ENCODE peak calls at places on chromosomes 1 and 21, in eight cellular contexts. One of them, this sample, is unnamed.

GRCh38 chr1:183989078-183989577 is 48.4 kb downstream of the COLGALT2 start:
- DNase-seq in retinal pigment epithelial cell: no peak
- DNase-seq in cardiac muscle cell: no peak
- DNase-seq in hepatocyte: peak; percentile 12
- DNase-seq in MM.1S: no peak
- DNase-seq in choroid plexus epithelial cell: peak; percentile 77
- DNase-seq in fibroblast of lung: peak; percentile 43
- DNase-seq in HL-60: no peak
- DNase-seq in this sample: peak; percentile 72

GRCh38 chr1:153542956-153543737 is 2.4 kb upstream of the S100A5 start:
- DNase-seq in retinal pigment epithelial cell: no peak
- DNase-seq in cardiac muscle cell: no peak
- DNase-seq in hepatocyte: no peak
- DNase-seq in MM.1S: no peak
- DNase-seq in choroid plexus epithelial cell: no peak
- DNase-seq in fibroblast of lung: no peak
- DNase-seq in HL-60: no peak
- DNase-seq in this sample: no peak

GRCh38 chr1:1157426-1157913 is 16.2 kb upstream of the TTLL10 start:
- DNase-seq in retinal pigment epithelial cell: peak; percentile 61
- DNase-seq in cardiac muscle cell: peak; percentile 77
- DNase-seq in hepatocyte: peak; percentile 93
- DNase-seq in MM.1S: no peak
- DNase-seq in choroid plexus epithelial cell: peak; percentile 88
- DNase-seq in fibroblast of lung: peak; percentile 87
- DNase-seq in HL-60: peak; percentile 66
- DNase-seq in this sample: peak; percentile 90

GRCh38 chr1:101259744-101260148 is 22.9 kb downstream of the S1PR1 start:
- DNase-seq in retinal pigment epithelial cell: peak; percentile 58
- DNase-seq in cardiac muscle cell: no peak
- DNase-seq in hepatocyte: no peak
- DNase-seq in MM.1S: no peak
- DNase-seq in choroid plexus epithelial cell: peak; percentile 90
- DNase-seq in fibroblast of lung: peak; percentile 71
- DNase-seq in HL-60: no peak
- DNase-seq in this sample: peak; percentile 90

GRCh38 chr1:204714861-204715511 is 29.4 kb upstream of the LRRN2 start:
- DNase-seq in retinal pigment epithelial cell: no peak
- DNase-seq in cardiac muscle cell: peak; percentile 41
- DNase-seq in hepatocyte: no peak
- DNase-seq in MM.1S: peak; percentile 25
- DNase-seq in choroid plexus epithelial cell: peak; percentile 3
- DNase-seq in fibroblast of lung: no peak
- DNase-seq in HL-60: no peak
- DNase-seq in this sample: no peak

GRCh38 chr1:41379741-41380130 is 18.5 kb downstream of the FOXO6 start:
- DNase-seq in retinal pigment epithelial cell: no peak
- DNase-seq in cardiac muscle cell: no peak
- DNase-seq in hepatocyte: no peak
- DNase-seq in MM.1S: no peak
- DNase-seq in choroid plexus epithelial cell: no peak
- DNase-seq in fibroblast of lung: no peak
- DNase-seq in HL-60: peak; percentile 53
- DNase-seq in this sample: no peak

GRCh38 chr1:196660912-196661311 is 9.1 kb downstream of the CFH start:
- DNase-seq in retinal pigment epithelial cell: no peak
- DNase-seq in cardiac muscle cell: peak; percentile 57
- DNase-seq in hepatocyte: peak; percentile 49
- DNase-seq in MM.1S: peak; percentile 41
- DNase-seq in choroid plexus epithelial cell: peak; percentile 63
- DNase-seq in fibroblast of lung: peak; percentile 60
- DNase-seq in HL-60: no peak
- DNase-seq in this sample: peak; percentile 60

GRCh38 chr1:154478639-154479038 is 23.4 kb upstream of the TDRD10 start:
- DNase-seq in retinal pigment epithelial cell: no peak
- DNase-seq in cardiac muscle cell: no peak
- DNase-seq in hepatocyte: peak; percentile 37
- DNase-seq in MM.1S: peak; percentile 82
- DNase-seq in choroid plexus epithelial cell: peak; percentile 49
- DNase-seq in fibroblast of lung: peak; percentile 19
- DNase-seq in HL-60: peak; percentile 82
- DNase-seq in this sample: peak; percentile 62

GRCh38 chr1:93773049-93773838 is 91.6 kb upstream of the BCAR3 start:
- DNase-seq in retinal pigment epithelial cell: no peak
- DNase-seq in cardiac muscle cell: no peak
- DNase-seq in hepatocyte: no peak
- DNase-seq in MM.1S: no peak
- DNase-seq in choroid plexus epithelial cell: no peak
- DNase-seq in fibroblast of lung: no peak
- DNase-seq in HL-60: no peak
- DNase-seq in this sample: no peak

GRCh38 chr21:45351061-45351460 is 53.9 kb upstream of the COL18A1 start:
- DNase-seq in retinal pigment epithelial cell: no peak
- DNase-seq in cardiac muscle cell: no peak
- DNase-seq in hepatocyte: no peak
- DNase-seq in MM.1S: no peak
- DNase-seq in choroid plexus epithelial cell: no peak
- DNase-seq in fibroblast of lung: no peak
- DNase-seq in HL-60: no peak
- DNase-seq in this sample: no peak

GRCh38 chr1:5856246-5856815 is 135.9 kb downstream of the NPHP4 start:
- DNase-seq in retinal pigment epithelial cell: no peak
- DNase-seq in cardiac muscle cell: no peak
- DNase-seq in hepatocyte: no peak
- DNase-seq in MM.1S: no peak
- DNase-seq in choroid plexus epithelial cell: peak; percentile 63
- DNase-seq in fibroblast of lung: no peak
- DNase-seq in HL-60: no peak
- DNase-seq in this sample: peak; percentile 33

GRCh38 chr21:34113842-34114241 is 40.5 kb downstream of the MRPS6 start:
- DNase-seq in retinal pigment epithelial cell: no peak
- DNase-seq in cardiac muscle cell: no peak
- DNase-seq in hepatocyte: no peak
- DNase-seq in MM.1S: no peak
- DNase-seq in choroid plexus epithelial cell: no peak
- DNase-seq in fibroblast of lung: no peak
- DNase-seq in HL-60: no peak
- DNase-seq in this sample: no peak

GRCh38 chr1:43651922-43652321 is 2.0 kb downstream of the KDM4A start:
- DNase-seq in retinal pigment epithelial cell: no peak
- DNase-seq in cardiac muscle cell: no peak
- DNase-seq in hepatocyte: no peak
- DNase-seq in MM.1S: peak; percentile 23
- DNase-seq in choroid plexus epithelial cell: no peak
- DNase-seq in fibroblast of lung: no peak
- DNase-seq in HL-60: no peak
- DNase-seq in this sample: no peak

GRCh38 chr1:153749408-153750005 is 21.7 kb downstream of the INTS3 start:
- DNase-seq in retinal pigment epithelial cell: no peak
- DNase-seq in cardiac muscle cell: peak; percentile 85
- DNase-seq in hepatocyte: peak; percentile 91
- DNase-seq in MM.1S: peak; percentile 86
- DNase-seq in choroid plexus epithelial cell: peak; percentile 90
- DNase-seq in fibroblast of lung: peak; percentile 83
- DNase-seq in HL-60: peak; percentile 88
- DNase-seq in this sample: peak; percentile 88

GRCh38 chr1:113282011-113282896 is 108.1 kb upstream of the MAGI3 start:
- DNase-seq in retinal pigment epithelial cell: no peak
- DNase-seq in cardiac muscle cell: no peak
- DNase-seq in hepatocyte: no peak
- DNase-seq in MM.1S: no peak
- DNase-seq in choroid plexus epithelial cell: no peak
- DNase-seq in fibroblast of lung: no peak
- DNase-seq in HL-60: no peak
- DNase-seq in this sample: no peak

GRCh38 chr1:17510138-17510537 is 29.4 kb upstream of the ARHGEF10L start:
- DNase-seq in retinal pigment epithelial cell: no peak
- DNase-seq in cardiac muscle cell: no peak
- DNase-seq in hepatocyte: no peak
- DNase-seq in MM.1S: no peak
- DNase-seq in choroid plexus epithelial cell: no peak
- DNase-seq in fibroblast of lung: no peak
- DNase-seq in HL-60: no peak
- DNase-seq in this sample: no peak

GRCh38 chr1:178418284-178418955 is 78.3 kb downstream of the CLEC20A start:
- DNase-seq in retinal pigment epithelial cell: no peak
- DNase-seq in cardiac muscle cell: no peak
- DNase-seq in hepatocyte: no peak
- DNase-seq in MM.1S: peak; percentile 46
- DNase-seq in choroid plexus epithelial cell: no peak
- DNase-seq in fibroblast of lung: no peak
- DNase-seq in HL-60: no peak
- DNase-seq in this sample: no peak

GRCh38 chr1:15066191-15066590 is 87.4 kb upstream of the TMEM51 start:
- DNase-seq in retinal pigment epithelial cell: no peak
- DNase-seq in cardiac muscle cell: no peak
- DNase-seq in hepatocyte: no peak
- DNase-seq in MM.1S: no peak
- DNase-seq in choroid plexus epithelial cell: no peak
- DNase-seq in fibroblast of lung: no peak
- DNase-seq in HL-60: no peak
- DNase-seq in this sample: no peak

DNA sequence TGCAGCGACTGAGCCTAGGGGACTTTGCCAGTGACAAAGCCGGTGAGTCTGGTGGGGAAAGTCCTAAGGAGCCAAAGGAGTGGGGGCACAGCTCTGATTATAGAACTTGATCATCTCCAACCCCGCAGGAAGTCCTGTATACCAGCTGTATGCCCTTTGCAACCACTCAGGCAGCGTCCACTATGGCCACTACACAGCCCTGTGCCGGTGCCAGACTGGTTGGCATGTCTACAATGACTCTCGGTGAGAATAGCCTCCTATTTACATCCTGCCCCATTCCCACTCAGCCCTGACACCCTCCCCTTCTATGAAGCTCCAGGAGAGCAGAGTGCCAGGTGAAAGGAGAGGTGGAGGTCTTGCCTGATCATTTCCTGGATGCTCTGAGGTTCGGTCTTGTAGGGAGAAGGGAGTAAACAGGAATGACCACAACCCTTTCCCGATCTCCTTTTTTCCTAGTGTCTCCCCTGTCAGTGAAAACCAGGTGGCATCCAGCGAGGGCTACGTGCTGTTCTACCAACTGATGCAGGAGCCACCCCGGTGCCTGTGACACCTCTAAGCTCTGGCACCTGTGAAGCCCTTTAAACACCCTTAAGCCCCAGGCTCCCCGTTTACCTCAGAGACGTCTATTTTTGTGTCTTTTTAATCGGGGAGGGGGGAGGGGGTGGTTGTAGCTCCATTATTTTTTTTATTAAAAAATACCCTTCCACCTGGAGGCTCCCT is 1.2 kb upstream of the PPOX start:
- DNase-seq in retinal pigment epithelial cell: no peak
- DNase-seq in cardiac muscle cell: no peak
- DNase-seq in hepatocyte: no peak
- DNase-seq in MM.1S: no peak
- DNase-seq in choroid plexus epithelial cell: no peak
- DNase-seq in fibroblast of lung: no peak
- DNase-seq in HL-60: no peak
- DNase-seq in this sample: no peak
- H3K4me3 ChIP-seq in retinal pigment epithelial cell: peak overlapping the region; percentile 81
- H3K4me3 ChIP-seq in cardiac muscle cell: peak overlapping the region; percentile 60
- H3K4me3 ChIP-seq in hepatocyte: peak overlapping the region; percentile 23
- H3K4me3 ChIP-seq in MM.1S: peak overlapping the region; percentile 82
- H3K4me3 ChIP-seq in choroid plexus epithelial cell: peak overlapping the region; percentile 84
- H3K4me3 ChIP-seq in fibroblast of lung: peak overlapping the region; percentile 88
- H3K4me3 ChIP-seq in HL-60: peak overlapping the region; percentile 77
- H3K4me3 ChIP-seq in this sample: peak overlapping the region; percentile 87

GRCh38 chr1:48109390-48110009 is 112.3 kb upstream of the TRABD2B start:
- DNase-seq in retinal pigment epithelial cell: no peak
- DNase-seq in cardiac muscle cell: peak; percentile 71
- DNase-seq in hepatocyte: peak; percentile 78
- DNase-seq in MM.1S: peak; percentile 43
- DNase-seq in choroid plexus epithelial cell: peak; percentile 87
- DNase-seq in fibroblast of lung: peak; percentile 76
- DNase-seq in HL-60: peak; percentile 7
- DNase-seq in this sample: peak; percentile 76
- TF ChIP-seq CTCF in retinal pigment epithelial cell: peak; percentile 92
- TF ChIP-seq CTCF in cardiac muscle cell: peak; percentile 92
- TF ChIP-seq CTCF in hepatocyte: peak; percentile 81
- TF ChIP-seq CTCF in MM.1S: peak; percentile 89
- TF ChIP-seq CTCF in choroid plexus epithelial cell: peak; percentile 87
- TF ChIP-seq CTCF in fibroblast of lung: peak; percentile 95
- TF ChIP-seq CTCF in HL-60: peak; percentile 78
- TF ChIP-seq CTCF in this sample: peak; percentile 96

DNA sequence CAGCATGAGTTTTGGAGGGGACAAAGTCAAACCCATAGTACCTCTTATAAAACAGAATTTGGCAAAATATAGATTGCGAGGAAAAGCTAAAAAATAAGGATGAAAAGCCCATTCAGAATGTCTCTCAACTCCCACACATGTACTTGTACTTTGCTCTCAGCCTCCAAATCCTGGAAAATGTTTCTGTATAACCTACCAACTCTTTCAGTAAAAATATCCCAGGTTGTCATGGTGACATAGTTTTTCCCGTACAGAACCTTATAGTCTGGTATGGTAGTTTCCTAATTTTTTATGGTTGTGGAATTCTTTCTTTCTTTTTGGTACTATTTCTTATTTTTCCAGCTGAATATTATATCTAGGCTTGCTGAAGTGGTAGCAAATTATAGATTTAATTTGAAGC is 15.5 kb upstream of the RPS6KC1 start:
- DNase-seq in retinal pigment epithelial cell: no peak
- DNase-seq in cardiac muscle cell: no peak
- DNase-seq in hepatocyte: no peak
- DNase-seq in MM.1S: no peak
- DNase-seq in choroid plexus epithelial cell: no peak
- DNase-seq in fibroblast of lung: no peak
- DNase-seq in HL-60: no peak
- DNase-seq in this sample: no peak
- H3K4me3 ChIP-seq in retinal pigment epithelial cell: no peak overlapping the region
- H3K4me3 ChIP-seq in cardiac muscle cell: no peak overlapping the region
- H3K4me3 ChIP-seq in hepatocyte: no peak overlapping the region
- H3K4me3 ChIP-seq in MM.1S: no peak overlapping the region
- H3K4me3 ChIP-seq in choroid plexus epithelial cell: no peak overlapping the region
- H3K4me3 ChIP-seq in fibroblast of lung: no peak overlapping the region
- H3K4me3 ChIP-seq in HL-60: no peak overlapping the region
- H3K4me3 ChIP-seq in this sample: no peak overlapping the region

GRCh38 chr1:97764991-97765390 is 155.8 kb downstream of the DPYD start:
- DNase-seq in retinal pigment epithelial cell: no peak
- DNase-seq in cardiac muscle cell: no peak
- DNase-seq in hepatocyte: no peak
- DNase-seq in MM.1S: no peak
- DNase-seq in choroid plexus epithelial cell: no peak
- DNase-seq in fibroblast of lung: no peak
- DNase-seq in HL-60: no peak
- DNase-seq in this sample: no peak
- TF ChIP-seq CTCF in retinal pigment epithelial cell: no peak
- TF ChIP-seq CTCF in cardiac muscle cell: no peak
- TF ChIP-seq CTCF in hepatocyte: no peak
- TF ChIP-seq CTCF in MM.1S: no peak
- TF ChIP-seq CTCF in choroid plexus epithelial cell: no peak
- TF ChIP-seq CTCF in fibroblast of lung: no peak
- TF ChIP-seq CTCF in HL-60: no peak
- TF ChIP-seq CTCF in this sample: no peak